ENCODE peak calls at places on chromosomes 4 and X, in seven cellular contexts. S is A549, T is adipocyte, F is upper lobe of right lung, Z is stomach, R is pancreas, C is uterus. M is an unnamed sample.

GRCh38 chr4:182916483-182917181 is 554 bp downstream of the DCTD start:
- DNase-seq in S (peak; percentile 47), T (peak; percentile 84), F (peak; percentile 86), Z (peak; percentile 65), R (no peak), C (peak; percentile 63), M (peak; percentile 61)

GRCh38 chr4:112847781-112848180 is 201.7 kb upstream of the ANK2 start:
- DNase-seq in S (peak; percentile 9), T (no peak), F (no peak), Z (no peak), R (no peak), C (no peak), M (no peak)

GRCh38 chr4:34720563-34720962 is 1523.8 kb downstream of the ARAP2 start:
- DNase-seq in S (peak; percentile 57), T (peak; percentile 71), F (no peak), Z (no peak), R (no peak), C (no peak), M (peak; percentile 78)

GRCh38 chr4:6179362-6179761 is 21.0 kb downstream of the JAKMIP1 start:
- DNase-seq in S (no peak), T (no peak), F (no peak), Z (no peak), R (peak; percentile 7), C (no peak), M (no peak)

GRCh38 chr4:1500966-1501753 is 94.9 kb upstream of the NKX1-1 start:
- DNase-seq in S (no peak), T (no peak), F (peak; percentile 48), Z (no peak), R (no peak), C (no peak), M (no peak)

GRCh38 chr4:149999485-150000074 is 78.7 kb upstream of the DCLK2 start:
- DNase-seq in S (peak; percentile 77), T (peak; percentile 84), F (no peak), Z (no peak), R (no peak), C (peak; percentile 42), M (peak; percentile 33)

GRCh38 chrX:101676571-101676970 is 16.9 kb upstream of the ARMCX2 start:
- DNase-seq in S (no peak), T (no peak), F (no peak), Z (no peak), R (no peak), C (no peak), M (no peak)

GRCh38 chr4:97548186-97548585 is 595.1 kb downstream of the STPG2 start:
- DNase-seq in S (no peak), T (no peak), F (no peak), Z (no peak), R (no peak), C (no peak), M (no peak)

GRCh38 chrX:6708676-6709075 is 173.8 kb upstream of the VCX3A start:
- DNase-seq in S (no peak), T (no peak), F (no peak), Z (no peak), R (no peak), C (no peak), M (no peak)

GRCh38 chr4:69322055-69322454 is 41.8 kb downstream of the UGT2B28 start:
- DNase-seq in S (no peak), T (peak; percentile 41), F (no peak), Z (no peak), R (no peak), C (no peak), M (no peak)

GRCh38 chrX:87873988-87874500 is 356.4 kb downstream of the KLHL4 start:
- DNase-seq in S (no peak), T (no peak), F (no peak), Z (no peak), R (no peak), C (no peak), M (no peak)

GRCh38 chr4:53592686-53593641 is 1.7 kb upstream of the LNX1 start:
- DNase-seq in S (peak; percentile 40), T (no peak), F (peak; percentile 73), Z (peak; percentile 77), R (peak; percentile 83), C (peak; percentile 33), M (peak; percentile 84)

GRCh38 chr4:125444166-125444565 is 129.4 kb downstream of the FAT4 start:
- DNase-seq in S (no peak), T (no peak), F (no peak), Z (no peak), R (no peak), C (no peak), M (no peak)

GRCh38 chr4:80138556-80139538 is 58.5 kb upstream of the PRDM8 start:
- DNase-seq in S (no peak), T (peak; percentile 36), F (no peak), Z (no peak), R (no peak), C (no peak), M (peak; percentile 35)
- H3K4me1 ChIP-seq in S (no peaks in the 10 kb centered on the region), T (peaks cover 10% of the 10 kb centered on the region), F (peaks cover 6% of the 10 kb centered on the region), Z (peaks cover 11% of the 10 kb centered on the region), R (no peaks in the 10 kb centered on the region), C (no peaks in the 10 kb centered on the region), M (peaks cover 7% of the 10 kb centered on the region)

GRCh38 chrX:16491461-16491860 is 158.5 kb upstream of the S100G start:
- DNase-seq in S (no peak), T (no peak), F (no peak), Z (no peak), R (no peak), C (no peak), M (no peak)

GRCh38 chrX:16488959-16489358 is 161.0 kb upstream of the S100G start:
- DNase-seq in S (no peak), T (no peak), F (no peak), Z (no peak), R (no peak), C (no peak), M (no peak)

GRCh38 chrX:16484338-16484737 is 165.6 kb upstream of the S100G start:
- DNase-seq in S (peak; percentile 33), T (peak; percentile 56), F (no peak), Z (no peak), R (no peak), C (no peak), M (no peak)

DNA sequence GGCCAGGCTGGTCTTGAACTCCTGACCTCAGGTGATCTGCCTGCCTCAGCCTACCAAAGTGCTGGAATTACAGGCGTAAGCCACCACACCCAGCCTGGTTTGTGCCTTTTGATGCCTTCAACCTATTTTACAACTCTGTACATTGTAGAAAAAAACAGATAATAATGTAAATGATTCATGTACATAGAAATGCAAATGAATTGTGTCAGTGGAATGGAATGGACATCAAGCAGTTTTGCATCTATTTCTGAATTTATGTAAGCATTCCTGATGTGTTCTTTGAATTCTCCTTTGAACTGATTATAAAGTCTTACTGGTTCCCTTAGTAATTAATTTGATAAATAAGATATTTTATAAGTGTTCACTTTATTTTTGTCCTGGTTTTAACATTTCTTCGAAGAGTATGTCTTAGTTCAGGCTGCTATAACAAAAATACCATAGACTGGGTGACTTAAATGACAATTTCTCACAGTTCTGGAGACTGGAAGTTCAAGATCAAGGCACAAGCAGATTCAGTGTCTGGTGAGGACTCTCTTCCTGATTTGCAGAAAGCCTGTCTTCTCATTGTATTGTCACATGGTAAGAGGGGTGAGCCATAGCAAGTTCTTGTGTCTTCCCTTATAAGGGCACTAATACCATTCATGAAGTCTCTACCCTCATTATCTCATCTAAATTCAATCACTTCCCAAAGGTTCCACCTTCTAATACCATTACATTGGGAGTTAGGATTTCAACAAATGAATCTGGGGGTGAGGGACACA is 162.2 kb upstream of the S100G start:
- DNase-seq in S (no peak), T (peak; percentile 17), F (no peak), Z (no peak), R (no peak), C (no peak), M (no peak)
- H3K4me3 ChIP-seq in S (no peak overlapping the region), T (no peak overlapping the region), F (no peak overlapping the region), Z (no peak overlapping the region), R (no peak overlapping the region), C (no peak overlapping the region), M (no peak overlapping the region)

GRCh38 chr4:3317011-3317655 is 24.3 kb downstream of the RGS12 start:
- DNase-seq in S (no peak), T (no peak), F (peak; percentile 61), Z (peak; percentile 22), R (no peak), C (no peak), M (no peak)
- H3K4me1 ChIP-seq in S (no peaks in the 10 kb centered on the region), T (peaks cover 25% of the 10 kb centered on the region), F (peaks cover 7% of the 10 kb centered on the region), Z (peaks cover 23% of the 10 kb centered on the region), R (no peaks in the 10 kb centered on the region), C (no peaks in the 10 kb centered on the region), M (no peaks in the 10 kb centered on the region)

GRCh38 chr4:139170932-139171331 is 6.1 kb downstream of the ELF2 start:
- DNase-seq in S (no peak), T (no peak), F (no peak), Z (no peak), R (no peak), C (no peak), M (no peak)

GRCh38 chr4:139176299-139177048 is 544 bp downstream of the ELF2 start:
- DNase-seq in S (peak; percentile 70), T (peak; percentile 88), F (peak; percentile 93), Z (peak; percentile 91), R (peak; percentile 89), C (peak; percentile 83), M (peak; percentile 76)

GRCh38 chr4:139167774-139168444 is 9.1 kb downstream of the ELF2 start:
- DNase-seq in S (peak; percentile 62), T (peak; percentile 71), F (no peak), Z (no peak), R (no peak), C (no peak), M (peak; percentile 39)

GRCh38 chr4:139175647-139176298 is 1.2 kb downstream of the ELF2 start:
- DNase-seq in S (no peak), T (peak; percentile 73), F (no peak), Z (no peak), R (no peak), C (no peak), M (peak; percentile 58)

GRCh38 chr4:139171878-139172691 is 4.9 kb downstream of the ELF2 start:
- DNase-seq in S (peak; percentile 35), T (peak; percentile 84), F (no peak), Z (no peak), R (no peak), C (no peak), M (no peak)
- H3K4me3 ChIP-seq in S (no peak overlapping the region), T (peak overlapping the region; percentile 5), F (no peak overlapping the region), Z (no peak overlapping the region), R (no peak overlapping the region), C (no peak overlapping the region), M (no peak overlapping the region)

DNA sequence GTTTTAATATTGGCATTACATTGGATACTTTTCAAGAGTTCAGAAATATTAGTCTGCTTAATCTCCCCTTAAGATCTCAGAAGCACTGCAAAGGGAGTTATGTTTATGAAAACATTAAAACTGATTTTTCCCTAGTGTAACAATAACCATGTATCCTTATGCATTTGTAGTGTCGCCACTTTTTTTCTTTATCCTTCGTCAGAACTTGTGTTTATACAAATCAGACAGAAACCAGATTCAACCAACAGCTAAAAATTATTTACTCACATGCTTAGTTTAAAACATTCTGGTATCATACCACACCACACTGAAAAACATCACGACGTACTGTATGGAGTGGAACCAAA is 1.3 kb downstream of the SETD7 start:
- DNase-seq in S (no peak), T (no peak), F (no peak), Z (no peak), R (no peak), C (no peak), M (no peak)
- H3K4me1 ChIP-seq in S (peaks cover 58% of the 10 kb centered on the region), T (peaks cover 70% of the 10 kb centered on the region), F (peaks cover 47% of the 10 kb centered on the region), Z (peaks cover 73% of the 10 kb centered on the region), R (peaks cover 30% of the 10 kb centered on the region), C (no peaks in the 10 kb centered on the region), M (peaks cover 22% of the 10 kb centered on the region)

M was measured in SJCRH30.